ENCODE peak calls at places on chromosomes 6 and 20, in eight cellular contexts. One of them, this sample, is unnamed.

GRCh38 chr6:105753184-105754097 is 332.7 kb upstream of the PRDM1 start:
- DNase-seq in NB4: no peak
- DNase-seq in astrocyte of the cerebellum: peak
- DNase-seq in heart right ventricle: peak
- DNase-seq in sigmoid colon: no peak
- DNase-seq in epithelial cell of esophagus: peak
- DNase-seq in A549: no peak
- DNase-seq in GM12865: no peak
- DNase-seq in this sample: no peak

GRCh38 chr6:52077961-52078613 is 9.3 kb downstream of the PKHD1 start:
- DNase-seq in NB4: no peak
- DNase-seq in astrocyte of the cerebellum: no peak
- DNase-seq in heart right ventricle: no peak
- DNase-seq in sigmoid colon: no peak
- DNase-seq in epithelial cell of esophagus: no peak
- DNase-seq in A549: no peak
- DNase-seq in GM12865: no peak
- DNase-seq in this sample: no peak

GRCh38 chr6:119620846-119621570 is 271.4 kb upstream of the MAN1A1 start:
- DNase-seq in NB4: no peak
- DNase-seq in astrocyte of the cerebellum: peak
- DNase-seq in heart right ventricle: no peak
- DNase-seq in sigmoid colon: no peak
- DNase-seq in epithelial cell of esophagus: peak
- DNase-seq in A549: no peak
- DNase-seq in GM12865: no peak
- DNase-seq in this sample: peak

GRCh38 chr20:24473435-24473834 is 4.0 kb downstream of the SYNDIG1 start:
- DNase-seq in NB4: no peak
- DNase-seq in astrocyte of the cerebellum: no peak
- DNase-seq in heart right ventricle: no peak
- DNase-seq in sigmoid colon: no peak
- DNase-seq in epithelial cell of esophagus: no peak
- DNase-seq in A549: no peak
- DNase-seq in GM12865: no peak
- DNase-seq in this sample: no peak

GRCh38 chr20:38790210-38791053 is 15.1 kb upstream of the PPP1R16B start:
- DNase-seq in NB4: peak
- DNase-seq in astrocyte of the cerebellum: peak
- DNase-seq in heart right ventricle: no peak
- DNase-seq in sigmoid colon: no peak
- DNase-seq in epithelial cell of esophagus: peak
- DNase-seq in A549: peak
- DNase-seq in GM12865: peak
- DNase-seq in this sample: no peak

GRCh38 chr6:157412780-157413179 is 31.8 kb downstream of the ZDHHC14 start:
- DNase-seq in NB4: no peak
- DNase-seq in astrocyte of the cerebellum: no peak
- DNase-seq in heart right ventricle: no peak
- DNase-seq in sigmoid colon: no peak
- DNase-seq in epithelial cell of esophagus: no peak
- DNase-seq in A549: no peak
- DNase-seq in GM12865: no peak
- DNase-seq in this sample: no peak

GRCh38 chr20:31617432-31618104 is 12.5 kb downstream of the ID1 start:
- DNase-seq in NB4: peak
- DNase-seq in astrocyte of the cerebellum: no peak
- DNase-seq in heart right ventricle: no peak
- DNase-seq in sigmoid colon: no peak
- DNase-seq in epithelial cell of esophagus: no peak
- DNase-seq in A549: no peak
- DNase-seq in GM12865: peak
- DNase-seq in this sample: no peak

GRCh38 chr20:12936020-12936419 is 72.8 kb upstream of the SPTLC3 start:
- DNase-seq in NB4: no peak
- DNase-seq in astrocyte of the cerebellum: no peak
- DNase-seq in heart right ventricle: no peak
- DNase-seq in sigmoid colon: no peak
- DNase-seq in epithelial cell of esophagus: no peak
- DNase-seq in A549: no peak
- DNase-seq in GM12865: peak
- DNase-seq in this sample: no peak

GRCh38 chr20:2349801-2350200 is 30.9 kb upstream of the TGM6 start:
- DNase-seq in NB4: no peak
- DNase-seq in astrocyte of the cerebellum: no peak
- DNase-seq in heart right ventricle: no peak
- DNase-seq in sigmoid colon: no peak
- DNase-seq in epithelial cell of esophagus: no peak
- DNase-seq in A549: no peak
- DNase-seq in GM12865: no peak
- DNase-seq in this sample: no peak

GRCh38 chr6:12148317-12148801 is 136.2 kb downstream of the HIVEP1 start:
- DNase-seq in NB4: no peak
- DNase-seq in astrocyte of the cerebellum: peak
- DNase-seq in heart right ventricle: no peak
- DNase-seq in sigmoid colon: no peak
- DNase-seq in epithelial cell of esophagus: peak
- DNase-seq in A549: peak
- DNase-seq in GM12865: no peak
- DNase-seq in this sample: peak

GRCh38 chr6:33306356-33306755 is 7.5 kb downstream of the TAPBP start:
- DNase-seq in NB4: no peak
- DNase-seq in astrocyte of the cerebellum: no peak
- DNase-seq in heart right ventricle: no peak
- DNase-seq in sigmoid colon: no peak
- DNase-seq in epithelial cell of esophagus: no peak
- DNase-seq in A549: no peak
- DNase-seq in GM12865: no peak
- DNase-seq in this sample: no peak

GRCh38 chr6:31619805-31620585 is 520 bp upstream of the PRRC2A start:
- DNase-seq in NB4: peak
- DNase-seq in astrocyte of the cerebellum: peak
- DNase-seq in heart right ventricle: peak
- DNase-seq in sigmoid colon: peak
- DNase-seq in epithelial cell of esophagus: peak
- DNase-seq in A549: peak
- DNase-seq in GM12865: peak
- DNase-seq in this sample: peak

GRCh38 chr20:45359069-45359405 is 3.9 kb upstream of the SYS1 start:
- DNase-seq in NB4: no peak
- DNase-seq in astrocyte of the cerebellum: peak
- DNase-seq in heart right ventricle: peak
- DNase-seq in sigmoid colon: peak
- DNase-seq in epithelial cell of esophagus: no peak
- DNase-seq in A549: no peak
- DNase-seq in GM12865: no peak
- DNase-seq in this sample: peak

GRCh38 chr20:51729771-51730170 is 38.4 kb downstream of the ATP9A start:
- DNase-seq in NB4: no peak
- DNase-seq in astrocyte of the cerebellum: no peak
- DNase-seq in heart right ventricle: no peak
- DNase-seq in sigmoid colon: no peak
- DNase-seq in epithelial cell of esophagus: no peak
- DNase-seq in A549: no peak
- DNase-seq in GM12865: no peak
- DNase-seq in this sample: no peak
- TF ChIP-seq CTCF in NB4: no peak
- TF ChIP-seq CTCF in astrocyte of the cerebellum: no peak
- TF ChIP-seq CTCF in heart right ventricle: no peak
- TF ChIP-seq CTCF in sigmoid colon: no peak
- TF ChIP-seq CTCF in epithelial cell of esophagus: no peak
- TF ChIP-seq CTCF in A549: no peak
- TF ChIP-seq CTCF in GM12865: no peak
- TF ChIP-seq CTCF in this sample: no peak

GRCh38 chr20:51665543-51666118 is 102.6 kb downstream of the ATP9A start:
- DNase-seq in NB4: no peak
- DNase-seq in astrocyte of the cerebellum: no peak
- DNase-seq in heart right ventricle: no peak
- DNase-seq in sigmoid colon: no peak
- DNase-seq in epithelial cell of esophagus: no peak
- DNase-seq in A549: no peak
- DNase-seq in GM12865: no peak
- DNase-seq in this sample: no peak

GRCh38 chr20:51667491-51667890 is 100.7 kb downstream of the ATP9A start:
- DNase-seq in NB4: no peak
- DNase-seq in astrocyte of the cerebellum: no peak
- DNase-seq in heart right ventricle: no peak
- DNase-seq in sigmoid colon: no peak
- DNase-seq in epithelial cell of esophagus: no peak
- DNase-seq in A549: no peak
- DNase-seq in GM12865: no peak
- DNase-seq in this sample: no peak

GRCh38 chr20:51668515-51668914 is 99.7 kb downstream of the ATP9A start:
- DNase-seq in NB4: no peak
- DNase-seq in astrocyte of the cerebellum: no peak
- DNase-seq in heart right ventricle: no peak
- DNase-seq in sigmoid colon: no peak
- DNase-seq in epithelial cell of esophagus: no peak
- DNase-seq in A549: no peak
- DNase-seq in GM12865: no peak
- DNase-seq in this sample: no peak

GRCh38 chr20:51667002-51667408 is 101.2 kb downstream of the ATP9A start:
- DNase-seq in NB4: no peak
- DNase-seq in astrocyte of the cerebellum: no peak
- DNase-seq in heart right ventricle: no peak
- DNase-seq in sigmoid colon: no peak
- DNase-seq in epithelial cell of esophagus: no peak
- DNase-seq in A549: no peak
- DNase-seq in GM12865: no peak
- DNase-seq in this sample: no peak

GRCh38 chr20:51666126-51666525 is 102.1 kb downstream of the ATP9A start:
- DNase-seq in NB4: no peak
- DNase-seq in astrocyte of the cerebellum: no peak
- DNase-seq in heart right ventricle: no peak
- DNase-seq in sigmoid colon: no peak
- DNase-seq in epithelial cell of esophagus: peak
- DNase-seq in A549: no peak
- DNase-seq in GM12865: no peak
- DNase-seq in this sample: no peak
- H3K4me3 ChIP-seq in NB4: no peak
- H3K4me3 ChIP-seq in astrocyte of the cerebellum: no peak
- H3K4me3 ChIP-seq in heart right ventricle: no peak
- H3K4me3 ChIP-seq in sigmoid colon: no peak
- H3K4me3 ChIP-seq in epithelial cell of esophagus: no peak
- H3K4me3 ChIP-seq in A549: no peak
- H3K4me3 ChIP-seq in GM12865: no peak
- H3K4me3 ChIP-seq in this sample: no peak

GRCh38 chr6:148612043-148612442 is 134.8 kb upstream of the UST start:
- DNase-seq in NB4: no peak
- DNase-seq in astrocyte of the cerebellum: no peak
- DNase-seq in heart right ventricle: no peak
- DNase-seq in sigmoid colon: no peak
- DNase-seq in epithelial cell of esophagus: no peak
- DNase-seq in A549: no peak
- DNase-seq in GM12865: no peak
- DNase-seq in this sample: no peak
- TF ChIP-seq CTCF in NB4: no peak
- TF ChIP-seq CTCF in astrocyte of the cerebellum: no peak
- TF ChIP-seq CTCF in heart right ventricle: no peak
- TF ChIP-seq CTCF in sigmoid colon: no peak
- TF ChIP-seq CTCF in epithelial cell of esophagus: no peak
- TF ChIP-seq CTCF in A549: no peak
- TF ChIP-seq CTCF in GM12865: no peak
- TF ChIP-seq CTCF in this sample: no peak

GRCh38 chr6:98041072-98041471 is 758.1 kb upstream of the MMS22L start:
- DNase-seq in NB4: no peak
- DNase-seq in astrocyte of the cerebellum: no peak
- DNase-seq in heart right ventricle: no peak
- DNase-seq in sigmoid colon: no peak
- DNase-seq in epithelial cell of esophagus: no peak
- DNase-seq in A549: no peak
- DNase-seq in GM12865: no peak
- DNase-seq in this sample: no peak
- H3K4me3 ChIP-seq in NB4: no peak
- H3K4me3 ChIP-seq in astrocyte of the cerebellum: no peak
- H3K4me3 ChIP-seq in heart right ventricle: no peak
- H3K4me3 ChIP-seq in sigmoid colon: no peak
- H3K4me3 ChIP-seq in epithelial cell of esophagus: no peak
- H3K4me3 ChIP-seq in A549: no peak
- H3K4me3 ChIP-seq in GM12865: no peak
- H3K4me3 ChIP-seq in this sample: no peak

DNA sequence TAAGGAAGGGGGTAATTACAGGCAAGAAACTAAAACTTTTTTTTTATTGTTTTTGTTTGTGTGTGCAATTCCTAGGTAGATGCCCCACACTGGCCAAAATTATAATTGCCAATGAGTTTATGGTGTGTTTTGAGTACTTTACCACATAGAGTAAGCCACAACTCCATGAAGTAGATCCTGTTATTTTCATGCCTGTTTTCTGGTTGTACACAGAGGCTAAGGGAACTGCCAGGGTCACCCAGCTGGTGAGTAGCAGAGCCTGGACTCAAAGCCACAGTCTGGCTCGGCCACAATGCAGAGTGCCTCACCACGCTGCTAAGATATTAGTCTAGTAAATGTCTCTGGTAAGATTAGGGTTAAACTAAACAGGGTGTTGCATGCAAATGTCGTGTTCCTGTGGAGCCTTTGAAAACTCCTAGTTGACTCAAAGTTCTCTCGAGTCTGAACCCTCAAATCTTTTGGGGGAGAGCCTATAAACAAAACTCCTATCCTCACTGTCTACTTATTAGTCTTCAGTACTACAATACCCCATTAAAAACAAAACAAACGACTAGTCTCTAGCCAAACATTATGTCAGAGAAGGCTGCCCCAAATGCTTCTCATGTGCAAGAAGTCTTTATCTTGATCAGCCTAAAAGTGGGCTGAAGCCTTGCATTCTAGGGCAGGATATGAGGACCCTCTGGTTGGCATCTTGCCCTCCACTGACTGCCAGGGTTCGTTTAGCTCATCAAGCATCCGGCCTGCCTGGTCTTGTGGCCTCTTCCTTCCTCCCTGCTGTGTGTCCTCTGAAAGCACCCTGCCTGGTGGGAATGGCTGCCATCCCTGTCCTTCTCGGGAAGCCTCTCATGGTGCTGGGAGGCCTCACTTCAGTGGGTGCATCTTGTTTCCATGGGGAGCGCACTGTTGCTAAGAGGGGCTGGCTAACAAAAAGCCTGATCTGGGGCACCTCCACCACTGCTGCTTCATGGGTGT is 4.2 kb downstream of the DUSP22 start:
- DNase-seq in NB4: peak
- DNase-seq in astrocyte of the cerebellum: no peak
- DNase-seq in heart right ventricle: peak
- DNase-seq in sigmoid colon: peak
- DNase-seq in epithelial cell of esophagus: no peak
- DNase-seq in A549: no peak
- DNase-seq in GM12865: peak
- DNase-seq in this sample: peak
- TF ChIP-seq CTCF in NB4: no peak
- TF ChIP-seq CTCF in astrocyte of the cerebellum: no peak
- TF ChIP-seq CTCF in heart right ventricle: no peak
- TF ChIP-seq CTCF in sigmoid colon: no peak
- TF ChIP-seq CTCF in epithelial cell of esophagus: no peak
- TF ChIP-seq CTCF in A549: no peak
- TF ChIP-seq CTCF in GM12865: peak
- TF ChIP-seq CTCF in this sample: no peak

DNA sequence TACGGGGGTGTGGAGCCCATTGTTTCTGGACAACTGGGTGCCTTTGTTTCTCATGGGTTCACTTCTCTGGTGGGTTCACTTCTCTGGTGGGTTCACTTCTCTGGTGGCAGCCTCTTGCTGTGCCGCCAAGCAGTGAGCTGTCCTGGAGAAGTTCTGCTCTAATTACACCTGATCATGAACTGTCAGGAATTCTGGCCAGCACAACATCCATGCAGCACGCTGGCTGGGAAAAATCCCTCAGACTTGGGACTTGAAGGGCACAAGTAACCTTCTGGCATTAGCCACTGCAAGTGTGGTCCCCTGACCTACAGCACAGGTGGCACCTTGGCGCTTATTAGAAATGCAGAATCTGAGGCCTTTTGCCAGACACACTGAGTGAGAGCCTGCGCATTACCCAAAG is 752.5 kb downstream of the QKI start:
- DNase-seq in NB4: no peak
- DNase-seq in astrocyte of the cerebellum: no peak
- DNase-seq in heart right ventricle: no peak
- DNase-seq in sigmoid colon: no peak
- DNase-seq in epithelial cell of esophagus: no peak
- DNase-seq in A549: no peak
- DNase-seq in GM12865: no peak
- DNase-seq in this sample: no peak
- H3K4me3 ChIP-seq in NB4: no peak
- H3K4me3 ChIP-seq in astrocyte of the cerebellum: no peak
- H3K4me3 ChIP-seq in heart right ventricle: no peak
- H3K4me3 ChIP-seq in sigmoid colon: no peak
- H3K4me3 ChIP-seq in epithelial cell of esophagus: no peak
- H3K4me3 ChIP-seq in A549: no peak
- H3K4me3 ChIP-seq in GM12865: no peak
- H3K4me3 ChIP-seq in this sample: no peak

This sample was measured in foreskin fibroblast.